ENCODE peak calls at places on chromosome 11, in seven cellular contexts. One of them, this sample, is unnamed.

GRCh38 chr11:63620928-63621539 is 6.8 kb upstream of the PLAAT3 start:
- DNase-seq in HCT116: no peak
- DNase-seq in H1: peak
- DNase-seq in SK-N-SH: no peak
- DNase-seq in GM12878: no peak
- DNase-seq in HepG2: no peak
- DNase-seq in K562: no peak
- DNase-seq in this sample: no peak

GRCh38 chr11:3667149-3668035 is 3.8 kb downstream of the CHRNA10 start:
- DNase-seq in HepG2: no peak
- DNase-seq in K562: no peak
- DNase-seq in HCT116: no peak
- DNase-seq in H1: no peak
- DNase-seq in SK-N-SH: no peak
- DNase-seq in GM12878: no peak
- DNase-seq in this sample: no peak

GRCh38 chr11:32290783-32291182 is 144.6 kb downstream of the WT1 start:
- DNase-seq in HepG2: peak
- DNase-seq in K562: no peak
- DNase-seq in HCT116: no peak
- DNase-seq in H1: no peak
- DNase-seq in SK-N-SH: no peak
- DNase-seq in GM12878: no peak
- DNase-seq in this sample: no peak

GRCh38 chr11:20059587-20060021 is 100.7 kb downstream of the DBX1 start:
- DNase-seq in SK-N-SH: no peak
- DNase-seq in HepG2: no peak
- DNase-seq in K562: no peak
- DNase-seq in GM12878: no peak
- DNase-seq in HCT116: no peak
- DNase-seq in H1: no peak
- DNase-seq in this sample: no peak

GRCh38 chr11:47005441-47005840 is 68.9 kb downstream of the CSTPP1 start:
- DNase-seq in SK-N-SH: no peak
- DNase-seq in HepG2: peak
- DNase-seq in HCT116: no peak
- DNase-seq in H1: no peak
- DNase-seq in GM12878: no peak
- DNase-seq in K562: no peak
- DNase-seq in this sample: no peak

GRCh38 chr11:37942081-37942480 is 1344.0 kb upstream of the RAG2 start:
- DNase-seq in HCT116: no peak
- DNase-seq in SK-N-SH: no peak
- DNase-seq in H1: no peak
- DNase-seq in GM12878: no peak
- DNase-seq in HepG2: no peak
- DNase-seq in K562: no peak
- DNase-seq in this sample: peak

GRCh38 chr11:120337133-120337895 is 1.1 kb downstream of the ARHGEF12 start:
- DNase-seq in GM12878: no peak
- DNase-seq in HepG2: peak
- DNase-seq in K562: no peak
- DNase-seq in H1: no peak
- DNase-seq in SK-N-SH: peak
- DNase-seq in HCT116: no peak
- DNase-seq in this sample: no peak

GRCh38 chr11:134069996-134070845 is 1.3 kb downstream of the JAM3 start:
- DNase-seq in SK-N-SH: no peak
- DNase-seq in HCT116: no peak
- DNase-seq in GM12878: no peak
- DNase-seq in K562: no peak
- DNase-seq in H1: no peak
- DNase-seq in HepG2: no peak
- DNase-seq in this sample: no peak

GRCh38 chr11:36693139-36693845 is 95.3 kb upstream of the RAG2 start:
- DNase-seq in HepG2: no peak
- DNase-seq in GM12878: no peak
- DNase-seq in K562: no peak
- DNase-seq in SK-N-SH: no peak
- DNase-seq in HCT116: no peak
- DNase-seq in H1: no peak
- DNase-seq in this sample: no peak

GRCh38 chr11:68387840-68388239 is 72.7 kb upstream of the PPP6R3 start:
- DNase-seq in H1: no peak
- DNase-seq in HepG2: no peak
- DNase-seq in SK-N-SH: no peak
- DNase-seq in GM12878: no peak
- DNase-seq in K562: no peak
- DNase-seq in HCT116: no peak
- DNase-seq in this sample: no peak

GRCh38 chr11:64607381-64608259 is 16.6 kb downstream of the SLC22A12 start:
- DNase-seq in HepG2: no peak
- DNase-seq in H1: no peak
- DNase-seq in HCT116: no peak
- DNase-seq in SK-N-SH: no peak
- DNase-seq in K562: no peak
- DNase-seq in GM12878: no peak
- DNase-seq in this sample: peak

GRCh38 chr11:46010100-46010499 is 87.6 kb downstream of the LARGE2 start:
- DNase-seq in HCT116: no peak
- DNase-seq in K562: no peak
- DNase-seq in HepG2: no peak
- DNase-seq in H1: no peak
- DNase-seq in SK-N-SH: no peak
- DNase-seq in GM12878: no peak
- DNase-seq in this sample: no peak

GRCh38 chr11:105923814-105924213 is 98.2 kb downstream of the MSANTD4 start:
- DNase-seq in HepG2: no peak
- DNase-seq in H1: no peak
- DNase-seq in K562: no peak
- DNase-seq in GM12878: no peak
- DNase-seq in HCT116: no peak
- DNase-seq in SK-N-SH: no peak
- DNase-seq in this sample: no peak

GRCh38 chr11:11170352-11171084 is 182.5 kb downstream of the CSNK2A3 start:
- DNase-seq in H1: no peak
- DNase-seq in HepG2: no peak
- DNase-seq in SK-N-SH: no peak
- DNase-seq in K562: no peak
- DNase-seq in HCT116: no peak
- DNase-seq in GM12878: peak
- DNase-seq in this sample: no peak

GRCh38 chr11:13238879-13239514 is 38.6 kb upstream of the BMAL1 start:
- DNase-seq in HepG2: peak
- DNase-seq in SK-N-SH: peak
- DNase-seq in H1: peak
- DNase-seq in HCT116: peak
- DNase-seq in GM12878: no peak
- DNase-seq in K562: peak
- DNase-seq in this sample: peak

DNA sequence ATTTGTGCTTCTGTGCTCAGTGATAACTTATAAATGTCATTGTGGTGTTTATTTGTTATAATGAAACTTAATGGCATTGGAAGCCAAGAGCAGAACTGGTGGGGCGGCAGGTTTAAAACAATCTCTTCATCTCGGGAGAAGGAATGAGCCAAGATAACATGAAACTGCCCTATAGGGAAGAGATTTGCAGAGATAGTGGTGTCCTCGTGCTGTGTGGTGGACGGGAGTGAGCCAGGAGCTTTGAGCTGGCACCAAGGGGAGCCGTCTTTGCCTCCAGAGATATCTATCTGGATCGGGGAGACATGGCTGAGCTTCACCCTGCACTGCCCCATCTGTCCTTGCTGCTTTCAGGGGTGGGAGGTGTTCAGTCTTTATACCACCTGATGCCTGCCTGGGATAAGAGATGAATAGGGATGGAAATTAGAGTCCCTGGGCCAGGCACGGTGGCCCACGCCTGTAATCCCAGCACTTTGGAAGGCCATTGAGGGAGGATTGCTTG is 189.6 kb downstream of the ST3GAL4 start:
- DNase-seq in HCT116: no peak
- DNase-seq in GM12878: no peak
- DNase-seq in SK-N-SH: peak
- DNase-seq in H1: no peak
- DNase-seq in K562: no peak
- DNase-seq in HepG2: no peak
- DNase-seq in this sample: peak
- TF ChIP-seq JUND in HCT116: no peak
- TF ChIP-seq JUND in GM12878: no peak
- TF ChIP-seq JUND in SK-N-SH: no peak
- TF ChIP-seq JUND in H1: no peak
- TF ChIP-seq JUND in K562: no peak
- TF ChIP-seq JUND in HepG2: no peak
- TF ChIP-seq JUND in this sample: no peak

DNA sequence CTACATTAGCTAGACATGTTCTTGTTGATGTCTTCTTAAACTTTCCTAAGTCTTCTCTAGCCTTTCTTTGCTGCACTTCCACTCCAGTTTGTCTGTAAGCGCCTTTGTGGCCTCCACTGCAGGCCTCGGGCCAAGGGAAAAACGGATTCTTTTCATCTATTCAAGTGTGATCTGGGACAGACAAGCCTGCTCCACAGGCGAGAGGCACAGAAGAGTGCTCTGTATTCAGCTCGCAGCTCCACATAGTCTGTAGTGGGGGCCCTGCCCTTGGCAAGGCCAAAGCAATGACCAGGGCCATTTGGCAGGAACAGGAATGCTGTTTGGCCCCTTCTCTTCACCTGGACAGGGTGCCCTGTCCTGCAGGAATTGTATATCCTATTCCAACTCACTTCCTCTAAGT is 84.1 kb upstream of the BARX2 start:
- DNase-seq in K562: no peak
- DNase-seq in HepG2: no peak
- DNase-seq in H1: no peak
- DNase-seq in GM12878: no peak
- DNase-seq in SK-N-SH: no peak
- DNase-seq in HCT116: no peak
- DNase-seq in this sample: peak
- TF ChIP-seq JUND in K562: no peak
- TF ChIP-seq JUND in HepG2: no peak
- TF ChIP-seq JUND in H1: no peak
- TF ChIP-seq JUND in GM12878: no peak
- TF ChIP-seq JUND in SK-N-SH: no peak
- TF ChIP-seq JUND in HCT116: no peak
- TF ChIP-seq JUND in this sample: no peak

GRCh38 chr11:61607920-61608599 is 27.2 kb upstream of the SYT7 start:
- DNase-seq in K562: no peak
- DNase-seq in GM12878: no peak
- DNase-seq in H1: no peak
- DNase-seq in SK-N-SH: no peak
- DNase-seq in HepG2: no peak
- DNase-seq in HCT116: no peak
- DNase-seq in this sample: no peak

GRCh38 chr11:61609970-61610347 is 29.1 kb upstream of the SYT7 start:
- DNase-seq in HCT116: no peak
- DNase-seq in SK-N-SH: peak
- DNase-seq in GM12878: no peak
- DNase-seq in K562: no peak
- DNase-seq in HepG2: no peak
- DNase-seq in H1: no peak
- DNase-seq in this sample: peak

GRCh38 chr11:61610905-61611304 is 30.0 kb upstream of the SYT7 start:
- DNase-seq in GM12878: no peak
- DNase-seq in K562: no peak
- DNase-seq in HepG2: no peak
- DNase-seq in SK-N-SH: no peak
- DNase-seq in HCT116: no peak
- DNase-seq in H1: no peak
- DNase-seq in this sample: no peak

GRCh38 chr11:61607426-61607825 is 26.6 kb upstream of the SYT7 start:
- DNase-seq in GM12878: no peak
- DNase-seq in K562: no peak
- DNase-seq in H1: no peak
- DNase-seq in HepG2: no peak
- DNase-seq in SK-N-SH: no peak
- DNase-seq in HCT116: no peak
- DNase-seq in this sample: no peak

GRCh38 chr11:61609000-61609969 is 28.4 kb upstream of the SYT7 start:
- DNase-seq in GM12878: no peak
- DNase-seq in HCT116: no peak
- DNase-seq in H1: no peak
- DNase-seq in HepG2: peak
- DNase-seq in K562: no peak
- DNase-seq in SK-N-SH: no peak
- DNase-seq in this sample: no peak
- TF ChIP-seq JUND in GM12878: no peak
- TF ChIP-seq JUND in HCT116: no peak
- TF ChIP-seq JUND in H1: no peak
- TF ChIP-seq JUND in HepG2: peak
- TF ChIP-seq JUND in K562: no peak
- TF ChIP-seq JUND in SK-N-SH: no peak
- TF ChIP-seq JUND in this sample: no peak

GRCh38 chr11:18707811-18708340 is 9.3 kb downstream of the TMEM86A start:
- DNase-seq in SK-N-SH: no peak
- DNase-seq in HCT116: no peak
- DNase-seq in H1: no peak
- DNase-seq in GM12878: no peak
- DNase-seq in HepG2: no peak
- DNase-seq in K562: no peak
- DNase-seq in this sample: no peak

GRCh38 chr11:18704045-18704645 is 5.6 kb downstream of the TMEM86A start:
- DNase-seq in HepG2: no peak
- DNase-seq in GM12878: no peak
- DNase-seq in SK-N-SH: no peak
- DNase-seq in H1: no peak
- DNase-seq in HCT116: no peak
- DNase-seq in K562: no peak
- DNase-seq in this sample: no peak

GRCh38 chr11:18705651-18706281 is 7.2 kb downstream of the TMEM86A start:
- DNase-seq in GM12878: no peak
- DNase-seq in HCT116: no peak
- DNase-seq in H1: no peak
- DNase-seq in SK-N-SH: peak
- DNase-seq in HepG2: no peak
- DNase-seq in K562: no peak
- DNase-seq in this sample: no peak

GRCh38 chr11:18704698-18705097 is 6.1 kb downstream of the TMEM86A start:
- DNase-seq in K562: no peak
- DNase-seq in SK-N-SH: no peak
- DNase-seq in GM12878: no peak
- DNase-seq in H1: no peak
- DNase-seq in HCT116: no peak
- DNase-seq in HepG2: no peak
- DNase-seq in this sample: no peak

GRCh38 chr11:18706330-18707243 is 8.0 kb downstream of the TMEM86A start:
- DNase-seq in HCT116: no peak
- DNase-seq in GM12878: no peak
- DNase-seq in SK-N-SH: peak
- DNase-seq in HepG2: no peak
- DNase-seq in H1: no peak
- DNase-seq in K562: no peak
- DNase-seq in this sample: no peak
- TF ChIP-seq JUND in HCT116: no peak
- TF ChIP-seq JUND in GM12878: no peak
- TF ChIP-seq JUND in SK-N-SH: no peak
- TF ChIP-seq JUND in HepG2: no peak
- TF ChIP-seq JUND in H1: no peak
- TF ChIP-seq JUND in K562: no peak
- TF ChIP-seq JUND in this sample: no peak